ENCODE peak calls at places on chromosomes 7 and 10, in nine cellular contexts. One of them, this sample, is unnamed.

GRCh38 chr7:79308176-79308575 is 145.3 kb downstream of the MAGI2 start:
- DNase-seq in colonic mucosa: no peak
- DNase-seq in H9: no peak
- DNase-seq in WTC11: no peak
- DNase-seq in left colon: no peak
- DNase-seq in tibial artery: no peak
- DNase-seq in fibroblast of the aortic adventitia: no peak
- DNase-seq in right cardiac atrium: no peak
- DNase-seq in GM04503: no peak
- DNase-seq in this sample: no peak

GRCh38 chr7:38274493-38274892 is 1.1 kb upstream of the TARP start:
- DNase-seq in colonic mucosa: no peak
- DNase-seq in tibial artery: no peak
- DNase-seq in WTC11: no peak
- DNase-seq in left colon: no peak
- DNase-seq in fibroblast of the aortic adventitia: no peak
- DNase-seq in GM04503: no peak
- DNase-seq in H9: no peak
- DNase-seq in right cardiac atrium: no peak
- DNase-seq in this sample: no peak

GRCh38 chr10:105585753-105586152 is 944.7 kb downstream of the SORCS3 start:
- DNase-seq in WTC11: no peak
- DNase-seq in tibial artery: no peak
- DNase-seq in right cardiac atrium: no peak
- DNase-seq in fibroblast of the aortic adventitia: peak
- DNase-seq in H9: no peak
- DNase-seq in GM04503: peak
- DNase-seq in colonic mucosa: no peak
- DNase-seq in left colon: no peak
- DNase-seq in this sample: no peak

GRCh38 chr7:155233703-155234492 is 63.8 kb upstream of the INSIG1 start:
- DNase-seq in fibroblast of the aortic adventitia: no peak
- DNase-seq in tibial artery: no peak
- DNase-seq in H9: no peak
- DNase-seq in left colon: no peak
- DNase-seq in right cardiac atrium: no peak
- DNase-seq in GM04503: no peak
- DNase-seq in WTC11: no peak
- DNase-seq in colonic mucosa: no peak
- DNase-seq in this sample: no peak

GRCh38 chr7:46616636-46617035 is 695.6 kb upstream of the IGFBP3 start:
- DNase-seq in fibroblast of the aortic adventitia: no peak
- DNase-seq in WTC11: no peak
- DNase-seq in tibial artery: no peak
- DNase-seq in left colon: no peak
- DNase-seq in right cardiac atrium: no peak
- DNase-seq in H9: no peak
- DNase-seq in colonic mucosa: no peak
- DNase-seq in GM04503: no peak
- DNase-seq in this sample: no peak

GRCh38 chr10:91614254-91614624 is 18.6 kb downstream of the PPP1R3C start:
- DNase-seq in GM04503: peak
- DNase-seq in right cardiac atrium: no peak
- DNase-seq in H9: no peak
- DNase-seq in left colon: no peak
- DNase-seq in tibial artery: no peak
- DNase-seq in fibroblast of the aortic adventitia: peak
- DNase-seq in colonic mucosa: no peak
- DNase-seq in WTC11: no peak
- DNase-seq in this sample: no peak

GRCh38 chr10:123478112-123478511 is 188.0 kb upstream of the GPR26 start:
- DNase-seq in H9: no peak
- DNase-seq in colonic mucosa: no peak
- DNase-seq in GM04503: no peak
- DNase-seq in fibroblast of the aortic adventitia: no peak
- DNase-seq in left colon: no peak
- DNase-seq in WTC11: no peak
- DNase-seq in right cardiac atrium: no peak
- DNase-seq in tibial artery: no peak
- DNase-seq in this sample: no peak

GRCh38 chr7:20222219-20222828 is 5.1 kb upstream of the MACC1 start:
- DNase-seq in tibial artery: no peak
- DNase-seq in left colon: no peak
- DNase-seq in right cardiac atrium: no peak
- DNase-seq in H9: no peak
- DNase-seq in GM04503: no peak
- DNase-seq in fibroblast of the aortic adventitia: no peak
- DNase-seq in WTC11: no peak
- DNase-seq in colonic mucosa: no peak
- DNase-seq in this sample: no peak

GRCh38 chr7:108143658-108144420 is 13.7 kb upstream of the LAMB4 start:
- DNase-seq in WTC11: no peak
- DNase-seq in right cardiac atrium: no peak
- DNase-seq in colonic mucosa: no peak
- DNase-seq in left colon: no peak
- DNase-seq in fibroblast of the aortic adventitia: no peak
- DNase-seq in tibial artery: no peak
- DNase-seq in GM04503: no peak
- DNase-seq in H9: no peak
- DNase-seq in this sample: no peak

GRCh38 chr7:16646427-16647081 is 573 bp downstream of the BZW2 start:
- DNase-seq in left colon: peak
- DNase-seq in GM04503: no peak
- DNase-seq in H9: no peak
- DNase-seq in WTC11: no peak
- DNase-seq in tibial artery: no peak
- DNase-seq in colonic mucosa: peak
- DNase-seq in right cardiac atrium: no peak
- DNase-seq in fibroblast of the aortic adventitia: no peak
- DNase-seq in this sample: peak